ENCODE peak calls at places on chromosomes 11 and 22, in four cellular contexts. P, M, X and Y are unnamed samples.

GRCh38 chr22:25655536-25655935 is 86.5 kb upstream of the MYO18B start:
- DNase-seq in P (no peak), M (no peak), X (no peak), Y (no peak)

GRCh38 chr11:83002047-83002446 is 69.7 kb downstream of the RAB30 start:
- DNase-seq in P (no peak), M (no peak), X (no peak), Y (no peak)

GRCh38 chr11:118656563-118657165 is 22.8 kb downstream of the TREH start:
- DNase-seq in P (no peak), M (no peak), X (no peak), Y (no peak)

GRCh38 chr11:115258216-115258615 is 246.0 kb downstream of the CADM1 start:
- DNase-seq in P (no peak), M (peak), X (no peak), Y (no peak)

GRCh38 chr22:45671783-45672563 is at the start of gene ATXN10:
- DNase-seq in P (peak), M (peak), X (peak), Y (peak)

GRCh38 chr11:88352139-88352538 is 14.6 kb upstream of the CTSC start:
- DNase-seq in P (no peak), M (no peak), X (no peak), Y (no peak)

GRCh38 chr11:95330332-95330731 is 99.3 kb upstream of the SESN3 start:
- DNase-seq in P (no peak), M (no peak), X (no peak), Y (no peak)

GRCh38 chr22:31738566-31738965 is 11.4 kb downstream of the PRR14L start:
- DNase-seq in P (no peak), M (no peak), X (no peak), Y (no peak)

GRCh38 chr11:117786099-117786870 is 10.7 kb downstream of the DSCAML1 start:
- DNase-seq in P (no peak), M (no peak), X (no peak), Y (no peak)

DNA sequence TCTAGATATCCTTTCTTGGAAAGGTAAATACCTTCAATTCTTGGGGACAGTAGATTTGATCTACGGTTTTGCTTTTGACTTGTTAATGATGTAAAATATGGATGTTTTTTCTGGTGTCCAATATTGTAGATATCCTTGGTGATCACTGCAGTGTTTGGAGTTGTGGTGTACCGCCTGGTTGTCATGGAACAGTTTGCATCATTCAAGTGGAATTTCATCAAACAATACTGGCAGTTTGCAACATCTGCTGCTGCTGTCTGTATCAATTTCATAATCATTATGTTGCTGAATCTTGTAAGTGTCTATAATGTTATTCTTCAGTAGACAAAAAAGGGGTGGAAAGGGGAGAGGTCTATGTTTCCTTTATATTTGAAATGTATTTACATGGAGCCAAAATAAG is 27.4 kb upstream of the MUC15 start:
- DNase-seq in P (no peak), M (no peak), X (no peak), Y (no peak)
- TF ChIP-seq ELF4 in P (no peak), M (no peak), X (no peak), Y (no peak)

GRCh38 chr22:30423959-30424380 is 1.6 kb upstream of the MTFP1 start:
- DNase-seq in P (peak), M (peak), X (peak), Y (peak)

GRCh38 chr22:30421695-30422480 is 3.7 kb upstream of the MTFP1 start:
- DNase-seq in P (no peak), M (peak), X (no peak), Y (no peak)

GRCh38 chr22:30422481-30423295 is 2.9 kb upstream of the MTFP1 start:
- DNase-seq in P (no peak), M (peak), X (peak), Y (peak)

GRCh38 chr22:30423296-30423958 is 2.1 kb upstream of the MTFP1 start:
- DNase-seq in P (no peak), M (no peak), X (peak), Y (peak)

DNA sequence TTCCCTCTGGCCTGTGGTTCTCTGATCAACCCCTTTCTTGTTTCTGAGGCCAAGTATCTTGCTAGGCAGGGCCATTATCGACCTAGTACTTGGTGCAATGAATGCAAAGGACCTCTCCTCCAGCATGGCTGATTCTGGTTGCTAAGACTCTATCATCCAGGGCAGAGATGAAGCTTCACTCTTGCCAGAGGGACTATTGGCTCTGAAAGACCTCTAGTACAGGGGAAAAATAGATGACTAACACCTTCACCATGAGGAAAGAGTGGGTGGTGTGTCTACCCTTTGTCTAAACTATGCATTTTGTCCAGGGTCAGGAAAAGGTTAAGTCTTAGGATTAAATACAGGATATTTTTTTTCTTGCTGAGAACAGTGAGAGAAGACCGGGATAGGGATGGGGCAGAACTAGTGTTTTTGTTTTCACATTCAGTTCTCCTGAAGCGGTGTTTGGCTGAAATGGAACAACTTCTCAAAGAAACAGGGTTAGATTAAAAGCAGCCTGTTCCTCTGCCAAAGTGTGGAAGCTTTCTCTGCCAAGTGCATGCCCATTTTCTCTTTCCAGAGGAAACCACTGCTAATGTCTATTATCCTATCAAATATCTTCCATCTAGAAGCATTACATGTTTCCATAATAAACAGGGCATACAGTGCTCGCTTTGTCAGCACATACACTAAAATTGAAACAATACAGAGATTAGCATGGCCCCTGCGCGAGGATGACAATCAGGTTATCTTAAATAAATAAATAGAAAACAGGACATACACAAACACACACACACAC is 5.0 kb upstream of the MTFP1 start:
- DNase-seq in P (no peak), M (no peak), X (no peak), Y (no peak)
- TF ChIP-seq SP1 in P (no peak), M (no peak), X (no peak), Y (no peak)

GRCh38 chr11:73151371-73151870 is 9.3 kb upstream of the FCHSD2 start:
- DNase-seq in P (no peak), M (no peak), X (no peak), Y (no peak)

GRCh38 chr11:73152086-73152853 is 10.2 kb upstream of the FCHSD2 start:
- DNase-seq in P (no peak), M (no peak), X (no peak), Y (no peak)

GRCh38 chr11:73147771-73148681 is 5.9 kb upstream of the FCHSD2 start:
- DNase-seq in P (no peak), M (no peak), X (no peak), Y (no peak)

GRCh38 chr11:73145986-73146575 is 4.0 kb upstream of the FCHSD2 start:
- DNase-seq in P (no peak), M (no peak), X (no peak), Y (no peak)

DNA sequence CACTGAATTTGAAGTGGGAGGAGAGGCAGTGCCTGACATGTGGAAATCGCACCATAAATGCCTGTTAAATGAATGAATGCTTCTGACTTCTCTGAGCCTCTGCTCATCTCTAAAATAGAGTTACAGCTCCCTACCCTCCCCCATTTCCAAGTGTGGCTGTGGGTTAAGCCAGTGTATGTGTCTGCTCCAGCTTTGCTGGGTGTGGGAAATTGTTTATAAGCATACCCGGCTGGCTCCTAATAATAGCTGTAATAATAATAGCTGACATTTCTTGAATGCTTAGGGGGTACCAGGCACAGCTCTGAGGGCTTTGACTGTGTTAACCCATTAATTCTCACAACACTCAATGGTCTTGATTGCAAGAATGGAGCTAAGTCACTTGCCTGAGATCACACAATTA is 7.0 kb upstream of the FCHSD2 start:
- DNase-seq in P (no peak), M (no peak), X (no peak), Y (no peak)
- TF ChIP-seq ELF4 in P (no peak), M (no peak), X (no peak), Y (no peak)

DNA sequence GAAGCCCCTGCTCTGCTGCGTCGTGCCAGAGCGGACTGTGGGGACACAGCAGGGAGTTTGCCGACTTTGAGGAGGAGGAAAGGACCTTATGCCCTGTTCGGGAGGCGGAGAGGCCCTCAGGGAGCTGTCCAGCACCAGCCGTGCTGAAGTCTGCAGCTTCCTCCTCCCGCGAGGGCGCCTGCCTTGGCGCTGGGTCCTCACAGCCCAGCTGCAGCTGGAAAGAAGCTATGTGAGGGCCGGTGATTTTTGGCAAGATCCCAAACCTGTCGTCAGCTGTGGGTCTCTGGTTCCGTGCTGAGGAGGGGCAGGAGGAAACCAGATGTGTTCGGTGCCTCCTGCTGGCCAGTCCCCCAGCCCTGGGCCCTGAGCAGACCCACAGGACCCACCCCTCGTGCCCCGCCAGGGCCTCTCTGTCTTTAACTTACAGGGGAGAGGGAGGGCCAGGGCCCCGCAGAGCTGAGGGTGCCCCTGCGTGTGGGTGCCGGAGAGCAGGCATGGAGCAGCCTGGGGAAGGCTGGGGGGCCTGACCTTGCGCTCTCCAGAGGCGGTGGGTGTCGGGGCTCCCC is 12.0 kb downstream of the BRSK2 start:
- DNase-seq in P (peak), M (peak), X (peak), Y (peak)
- TF ChIP-seq SP1 in P (no peak), M (no peak), X (no peak), Y (peak)

GRCh38 chr11:76558891-76559290 is 111.7 kb downstream of the LRRC32 start:
- DNase-seq in P (no peak), M (no peak), X (no peak), Y (no peak)

GRCh38 chr11:76558473-76558872 is 112.1 kb downstream of the LRRC32 start:
- DNase-seq in P (no peak), M (no peak), X (no peak), Y (no peak)

GRCh38 chr11:76562541-76562940 is 108.0 kb downstream of the LRRC32 start:
- DNase-seq in P (no peak), M (no peak), X (no peak), Y (no peak)

GRCh38 chr11:76561245-76561644 is 109.3 kb downstream of the LRRC32 start:
- DNase-seq in P (no peak), M (no peak), X (no peak), Y (no peak)

DNA sequence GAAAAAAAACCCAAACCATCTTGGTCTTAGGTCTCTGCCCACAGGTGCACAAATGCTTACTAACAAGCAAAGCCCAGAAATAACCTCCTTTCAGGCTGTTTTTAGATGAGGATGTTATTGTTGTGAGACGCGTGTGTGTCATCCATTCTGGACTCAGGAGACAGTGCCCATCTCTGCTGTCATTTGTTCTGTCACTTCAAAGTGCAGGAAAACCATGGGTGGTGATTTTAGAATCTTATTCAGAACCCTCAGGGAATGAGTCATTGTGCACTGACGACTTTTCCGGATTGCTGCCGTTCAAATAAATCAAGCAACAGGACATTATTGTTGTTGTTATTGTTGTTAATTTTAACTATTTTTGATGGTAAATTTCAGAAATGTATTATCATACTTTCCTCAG is 110.3 kb downstream of the LRRC32 start:
- DNase-seq in P (no peak), M (no peak), X (no peak), Y (no peak)
- TF ChIP-seq ELF4 in P (no peak), M (no peak), X (no peak), Y (no peak)

GRCh38 chr11:29448246-29448877 is 568.5 kb downstream of the KCNA4 start:
- DNase-seq in P (peak), M (no peak), X (peak), Y (peak)

GRCh38 chr11:29447821-29448220 is 569.0 kb downstream of the KCNA4 start:
- DNase-seq in P (no peak), M (no peak), X (no peak), Y (no peak)

GRCh38 chr11:29449280-29450074 is 567.4 kb downstream of the KCNA4 start:
- DNase-seq in P (no peak), M (no peak), X (no peak), Y (no peak)

GRCh38 chr11:29446132-29446531 is 570.7 kb downstream of the KCNA4 start:
- DNase-seq in P (no peak), M (no peak), X (no peak), Y (no peak)

GRCh38 chr11:29452131-29452530 is 564.7 kb downstream of the KCNA4 start:
- DNase-seq in P (no peak), M (no peak), X (no peak), Y (no peak)
- TF ChIP-seq SP1 in P (no peak), M (no peak), X (no peak), Y (no peak)